ENCODE peak calls at places on chromosomes 16 and 17, in seven cellular contexts. One of them, this sample, is unnamed.

GRCh38 chr17:63960430-63960829 is 12.3 kb downstream of the SCN4A start:
- DNase-seq in body of pancreas: no peak
- DNase-seq in IMR-90: no peak
- DNase-seq in lower lobe of right lung: no peak
- DNase-seq in K562: no peak
- DNase-seq in PC-3: no peak
- DNase-seq in mesenchymal stem cell: no peak
- DNase-seq in this sample: no peak

GRCh38 chr17:15398291-15398690 is 56.9 kb upstream of the TEKT3 start:
- DNase-seq in body of pancreas: no peak
- DNase-seq in IMR-90: peak; percentile 50
- DNase-seq in lower lobe of right lung: no peak
- DNase-seq in K562: no peak
- DNase-seq in PC-3: peak; percentile 92
- DNase-seq in mesenchymal stem cell: peak; percentile 61
- DNase-seq in this sample: no peak

GRCh38 chr16:82598766-82599165 is 28.0 kb upstream of the CDH13 start:
- DNase-seq in body of pancreas: no peak
- DNase-seq in IMR-90: no peak
- DNase-seq in lower lobe of right lung: no peak
- DNase-seq in K562: no peak
- DNase-seq in PC-3: no peak
- DNase-seq in mesenchymal stem cell: no peak
- DNase-seq in this sample: no peak

GRCh38 chr16:17404903-17405691 is 65.7 kb downstream of the XYLT1 start:
- DNase-seq in body of pancreas: peak; percentile 62
- DNase-seq in IMR-90: peak; percentile 49
- DNase-seq in lower lobe of right lung: peak; percentile 48
- DNase-seq in K562: no peak
- DNase-seq in PC-3: no peak
- DNase-seq in mesenchymal stem cell: no peak
- DNase-seq in this sample: no peak

GRCh38 chr17:48547839-48548686 is 3.2 kb upstream of the HOXB2 start:
- DNase-seq in body of pancreas: no peak
- DNase-seq in IMR-90: peak; percentile 88
- DNase-seq in lower lobe of right lung: no peak
- DNase-seq in K562: peak; percentile 82
- DNase-seq in PC-3: no peak
- DNase-seq in mesenchymal stem cell: peak; percentile 86
- DNase-seq in this sample: no peak

GRCh38 chr17:29059281-29059680 is 16.3 kb downstream of the PIPOX start:
- DNase-seq in body of pancreas: no peak
- DNase-seq in IMR-90: peak; percentile 77
- DNase-seq in lower lobe of right lung: no peak
- DNase-seq in K562: no peak
- DNase-seq in PC-3: peak; percentile 71
- DNase-seq in mesenchymal stem cell: peak; percentile 73
- DNase-seq in this sample: peak; percentile 40

GRCh38 chr17:13702266-13702665 is 100.5 kb upstream of the HS3ST3A1 start:
- DNase-seq in body of pancreas: no peak
- DNase-seq in IMR-90: peak; percentile 52
- DNase-seq in lower lobe of right lung: no peak
- DNase-seq in K562: no peak
- DNase-seq in PC-3: peak; percentile 71
- DNase-seq in mesenchymal stem cell: peak; percentile 20
- DNase-seq in this sample: peak; percentile 19

GRCh38 chr16:66933776-66934137 is 445 bp downstream of the CIAO2B start:
- DNase-seq in body of pancreas: no peak
- DNase-seq in IMR-90: peak; percentile 35
- DNase-seq in lower lobe of right lung: no peak
- DNase-seq in K562: no peak
- DNase-seq in PC-3: peak; percentile 55
- DNase-seq in mesenchymal stem cell: no peak
- DNase-seq in this sample: peak; percentile 42

GRCh38 chr16:2066139-2066538 is 18.4 kb downstream of the TSC2 start:
- DNase-seq in body of pancreas: no peak
- DNase-seq in IMR-90: no peak
- DNase-seq in lower lobe of right lung: no peak
- DNase-seq in K562: no peak
- DNase-seq in PC-3: no peak
- DNase-seq in mesenchymal stem cell: no peak
- DNase-seq in this sample: no peak

GRCh38 chr16:47458331-47458730 is 2.5 kb downstream of the ITFG1 start:
- DNase-seq in body of pancreas: no peak
- DNase-seq in IMR-90: no peak
- DNase-seq in lower lobe of right lung: no peak
- DNase-seq in K562: no peak
- DNase-seq in PC-3: no peak
- DNase-seq in mesenchymal stem cell: no peak
- DNase-seq in this sample: no peak

GRCh38 chr17:39736319-39737165 is 1.2 kb upstream of the GRB7 start:
- DNase-seq in body of pancreas: no peak
- DNase-seq in IMR-90: no peak
- DNase-seq in lower lobe of right lung: no peak
- DNase-seq in K562: peak; percentile 73
- DNase-seq in PC-3: peak; percentile 50
- DNase-seq in mesenchymal stem cell: no peak
- DNase-seq in this sample: no peak

GRCh38 chr17:48542956-48543853 is 1.7 kb downstream of the HOXB2 start:
- DNase-seq in body of pancreas: no peak
- DNase-seq in IMR-90: peak; percentile 67
- DNase-seq in lower lobe of right lung: no peak
- DNase-seq in K562: no peak
- DNase-seq in PC-3: peak; percentile 45
- DNase-seq in mesenchymal stem cell: peak; percentile 66
- DNase-seq in this sample: peak; percentile 38

GRCh38 chr17:59105852-59106462 is 723 bp downstream of the TRIM37 start:
- DNase-seq in body of pancreas: peak; percentile 56
- DNase-seq in IMR-90: peak; percentile 41
- DNase-seq in lower lobe of right lung: peak; percentile 80
- DNase-seq in K562: no peak
- DNase-seq in PC-3: peak; percentile 72
- DNase-seq in mesenchymal stem cell: peak; percentile 52
- DNase-seq in this sample: peak; percentile 23

GRCh38 chr16:81275795-81276194 is 37.3 kb downstream of the BCO1 start:
- DNase-seq in body of pancreas: no peak
- DNase-seq in IMR-90: no peak
- DNase-seq in lower lobe of right lung: no peak
- DNase-seq in K562: no peak
- DNase-seq in PC-3: no peak
- DNase-seq in mesenchymal stem cell: no peak
- DNase-seq in this sample: no peak

GRCh38 chr17:51353296-51353695 is 93.0 kb downstream of the UTP18 start:
- DNase-seq in body of pancreas: no peak
- DNase-seq in IMR-90: no peak
- DNase-seq in lower lobe of right lung: no peak
- DNase-seq in K562: no peak
- DNase-seq in PC-3: no peak
- DNase-seq in mesenchymal stem cell: no peak
- DNase-seq in this sample: no peak

GRCh38 chr16:15427648-15428239 is 6.6 kb upstream of the BMERB1 start:
- DNase-seq in body of pancreas: peak; percentile 83
- DNase-seq in IMR-90: peak; percentile 84
- DNase-seq in lower lobe of right lung: peak; percentile 59
- DNase-seq in K562: peak; percentile 62
- DNase-seq in PC-3: peak; percentile 68
- DNase-seq in mesenchymal stem cell: peak; percentile 77
- DNase-seq in this sample: peak; percentile 32

GRCh38 chr17:1034652-1035210 is 37.8 kb downstream of the TIMM22 start:
- DNase-seq in body of pancreas: no peak
- DNase-seq in IMR-90: no peak
- DNase-seq in lower lobe of right lung: no peak
- DNase-seq in K562: no peak
- DNase-seq in PC-3: no peak
- DNase-seq in mesenchymal stem cell: no peak
- DNase-seq in this sample: no peak

GRCh38 chr17:40095944-40096791 is 4.2 kb downstream of the NR1D1 start:
- DNase-seq in body of pancreas: no peak
- DNase-seq in IMR-90: peak; percentile 19
- DNase-seq in lower lobe of right lung: peak; percentile 62
- DNase-seq in K562: no peak
- DNase-seq in PC-3: no peak
- DNase-seq in mesenchymal stem cell: no peak
- DNase-seq in this sample: no peak

GRCh38 chr16:86492267-86492960 is 17.9 kb upstream of the FOXF1 start:
- DNase-seq in body of pancreas: no peak
- DNase-seq in IMR-90: no peak
- DNase-seq in lower lobe of right lung: no peak
- DNase-seq in K562: no peak
- DNase-seq in PC-3: no peak
- DNase-seq in mesenchymal stem cell: no peak
- DNase-seq in this sample: no peak
- H3K27ac ChIP-seq in body of pancreas: no peak overlapping the region
- H3K27ac ChIP-seq in IMR-90: peak overlapping the region; percentile 28
- H3K27ac ChIP-seq in lower lobe of right lung: no peak overlapping the region
- H3K27ac ChIP-seq in K562: no peak overlapping the region
- H3K27ac ChIP-seq in PC-3: no peak overlapping the region
- H3K27ac ChIP-seq in mesenchymal stem cell: no peak overlapping the region
- H3K27ac ChIP-seq in this sample: no peak overlapping the region

DNA sequence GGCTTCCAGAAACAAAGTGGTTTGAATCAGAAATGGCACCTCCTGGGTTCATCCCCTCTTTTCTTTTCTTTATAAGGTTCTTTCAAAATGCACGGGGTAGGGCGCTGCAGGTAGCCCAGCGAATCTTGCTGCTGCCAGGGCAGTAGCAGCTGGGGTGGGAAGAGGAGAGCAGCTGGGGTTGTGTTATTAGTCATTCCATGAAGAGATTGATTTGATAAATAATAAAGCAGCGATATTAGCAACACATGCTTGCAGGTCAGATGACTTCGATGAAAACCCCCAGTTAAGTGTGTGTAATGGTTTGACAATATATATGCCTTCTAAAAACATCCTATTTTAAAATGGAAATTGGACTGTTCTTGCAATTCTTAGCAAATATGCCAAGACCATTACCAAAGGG is 200.7 kb downstream of the CCDC182 start:
- DNase-seq in body of pancreas: no peak
- DNase-seq in IMR-90: no peak
- DNase-seq in lower lobe of right lung: no peak
- DNase-seq in K562: no peak
- DNase-seq in PC-3: no peak
- DNase-seq in mesenchymal stem cell: no peak
- DNase-seq in this sample: no peak
- H3K27ac ChIP-seq in body of pancreas: no peak overlapping the region
- H3K27ac ChIP-seq in IMR-90: no peak overlapping the region
- H3K27ac ChIP-seq in lower lobe of right lung: no peak overlapping the region
- H3K27ac ChIP-seq in K562: no peak overlapping the region
- H3K27ac ChIP-seq in PC-3: no peak overlapping the region
- H3K27ac ChIP-seq in mesenchymal stem cell: no peak overlapping the region
- H3K27ac ChIP-seq in this sample: no peak overlapping the region

DNA sequence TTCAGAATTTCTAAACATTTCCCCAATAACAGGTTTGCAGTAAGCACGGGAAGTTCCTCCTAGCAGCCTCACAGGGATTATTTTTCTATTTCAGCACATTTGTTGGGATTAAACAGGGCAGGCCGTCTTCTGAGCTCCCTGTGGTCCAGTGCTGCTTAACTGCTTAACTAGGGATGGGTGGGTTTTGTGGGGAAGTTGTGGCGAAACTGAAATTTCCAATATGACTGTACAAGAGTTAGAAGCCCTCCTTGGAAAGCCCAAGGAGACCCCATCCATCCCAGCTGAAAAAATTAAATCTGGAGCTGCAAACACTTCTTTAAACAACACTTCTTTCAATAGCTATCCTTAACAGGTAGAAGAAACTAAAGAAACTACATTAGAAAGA is 22.2 kb downstream of the FAM117A start:
- DNase-seq in body of pancreas: no peak
- DNase-seq in IMR-90: no peak
- DNase-seq in lower lobe of right lung: no peak
- DNase-seq in K562: no peak
- DNase-seq in PC-3: no peak
- DNase-seq in mesenchymal stem cell: no peak
- DNase-seq in this sample: no peak
- H3K27ac ChIP-seq in body of pancreas: no peak overlapping the region
- H3K27ac ChIP-seq in IMR-90: no peak overlapping the region
- H3K27ac ChIP-seq in lower lobe of right lung: peak overlapping the region; percentile 77
- H3K27ac ChIP-seq in K562: peak overlapping the region; percentile 92
- H3K27ac ChIP-seq in PC-3: no peak overlapping the region
- H3K27ac ChIP-seq in mesenchymal stem cell: no peak overlapping the region
- H3K27ac ChIP-seq in this sample: no peak overlapping the region

DNA sequence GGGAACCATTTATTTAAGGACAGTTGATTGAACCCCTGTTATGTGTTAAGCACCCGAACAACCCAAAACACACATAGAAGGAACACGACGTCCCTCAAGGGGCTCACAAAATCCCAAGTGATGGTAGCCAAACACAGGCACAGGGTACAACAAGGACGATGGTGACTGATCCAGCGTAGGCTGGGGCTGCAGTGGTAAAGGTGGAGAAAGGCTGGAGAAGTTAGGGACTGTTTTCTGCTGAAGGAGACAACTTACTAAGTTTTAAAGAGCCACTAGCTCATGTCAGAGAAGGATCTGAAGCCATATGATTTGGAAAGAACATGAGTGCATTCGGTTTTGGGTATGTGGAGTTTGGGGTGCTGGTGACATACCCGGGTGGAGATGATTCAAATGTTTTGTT is 229.6 kb upstream of the TNRC6C start:
- DNase-seq in body of pancreas: no peak
- DNase-seq in IMR-90: no peak
- DNase-seq in lower lobe of right lung: no peak
- DNase-seq in K562: no peak
- DNase-seq in PC-3: no peak
- DNase-seq in mesenchymal stem cell: no peak
- DNase-seq in this sample: no peak
- H3K27ac ChIP-seq in body of pancreas: no peak overlapping the region
- H3K27ac ChIP-seq in IMR-90: no peak overlapping the region
- H3K27ac ChIP-seq in lower lobe of right lung: no peak overlapping the region
- H3K27ac ChIP-seq in K562: no peak overlapping the region
- H3K27ac ChIP-seq in PC-3: no peak overlapping the region
- H3K27ac ChIP-seq in mesenchymal stem cell: no peak overlapping the region
- H3K27ac ChIP-seq in this sample: no peak overlapping the region

DNA sequence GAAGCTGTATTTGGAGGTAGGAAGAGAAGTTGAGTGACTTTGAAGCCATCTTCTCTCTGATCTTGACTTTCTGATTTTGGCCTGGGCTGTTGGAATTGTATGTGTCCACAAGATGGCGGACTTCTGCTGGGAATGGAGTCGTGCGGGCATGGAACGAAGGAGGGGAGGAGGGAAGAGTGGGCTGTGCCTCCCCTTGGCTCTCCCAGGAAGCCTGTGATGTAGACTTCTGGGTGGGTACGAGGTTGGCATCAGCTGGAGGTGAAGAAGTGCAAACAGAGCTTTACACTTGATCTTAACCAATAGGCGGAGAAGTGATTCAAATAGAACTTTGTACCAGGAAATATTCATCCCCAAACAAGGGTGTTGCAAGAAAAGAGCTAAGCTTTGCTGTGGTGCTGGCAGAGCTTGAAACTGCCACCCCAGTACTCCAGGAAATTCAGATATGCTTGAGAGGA is 7.4 kb upstream of the TMEM220 start:
- DNase-seq in body of pancreas: peak; percentile 83
- DNase-seq in IMR-90: peak; percentile 55
- DNase-seq in lower lobe of right lung: peak; percentile 77
- DNase-seq in K562: peak; percentile 35
- DNase-seq in PC-3: peak; percentile 56
- DNase-seq in mesenchymal stem cell: peak; percentile 66
- DNase-seq in this sample: peak; percentile 16
- H3K27ac ChIP-seq in body of pancreas: peak overlapping the region; percentile 39
- H3K27ac ChIP-seq in IMR-90: no peak overlapping the region
- H3K27ac ChIP-seq in lower lobe of right lung: no peak overlapping the region
- H3K27ac ChIP-seq in K562: no peak overlapping the region
- H3K27ac ChIP-seq in PC-3: no peak overlapping the region
- H3K27ac ChIP-seq in mesenchymal stem cell: no peak overlapping the region
- H3K27ac ChIP-seq in this sample: no peak overlapping the region